ENCODE peak calls at places on chromosomes 3 and 15, in four cellular contexts. M is endothelial cell of umbilical vein, U is tibial nerve, N is neuronal stem cell. V is an unnamed sample.

GRCh38 chr3:110062711-110063110 is 725.4 kb upstream of the DPPA4 start:
- DNase-seq in M (no peak), U (no peak), N (no peak), V (no peak)

GRCh38 chr15:48472756-48473155 is 141.5 kb downstream of the DUT start:
- DNase-seq in M (peak; percentile 39), U (no peak), N (no peak), V (no peak)

GRCh38 chr3:16897254-16897926 is 12.6 kb downstream of the PLCL2 start:
- DNase-seq in M (no peak), U (no peak), N (no peak), V (no peak)

GRCh38 chr15:37678124-37678523 is 256.3 kb upstream of the TMCO5A start:
- DNase-seq in M (no peak), U (no peak), N (no peak), V (no peak)

GRCh38 chr3:159824341-159824740 is 164.3 kb upstream of the IL12A start:
- DNase-seq in M (peak; percentile 77), U (no peak), N (no peak), V (no peak)

GRCh38 chr3:126256256-126256655 is 75.9 kb upstream of the ALDH1L1 start:
- DNase-seq in M (no peak), U (no peak), N (no peak), V (no peak)

GRCh38 chr15:45831787-45832186 is 197.0 kb downstream of the SQOR start:
- DNase-seq in M (no peak), U (no peak), N (no peak), V (no peak)

GRCh38 chr3:188385295-188385694 is 231.3 kb downstream of the LPP start:
- DNase-seq in M (no peak), U (no peak), N (no peak), V (no peak)

GRCh38 chr3:189945935-189946709 is 174.6 kb downstream of the P3H2 start:
- DNase-seq in M (no peak), U (no peak), N (no peak), V (no peak)

GRCh38 chr3:111517801-111518200 is 24.2 kb upstream of the CD96 start:
- DNase-seq in M (no peak), U (no peak), N (no peak), V (no peak)

GRCh38 chr3:125418306-125418705 is 43.2 kb upstream of the ZNF148 start:
- DNase-seq in M (no peak), U (no peak), N (no peak), V (no peak)

GRCh38 chr15:64016257-64016656 is 30.0 kb downstream of the DAPK2 start:
- DNase-seq in M (no peak), U (no peak), N (no peak), V (no peak)
- H3K4me3 ChIP-seq in M (no peak overlapping the region), U (no peak overlapping the region), N (no peak overlapping the region), V (no peak overlapping the region)

GRCh38 chr3:72727207-72727606 is 121.0 kb downstream of the SHQ1 start:
- DNase-seq in M (peak; percentile 72), U (no peak), N (no peak), V (no peak)
- H3K27ac ChIP-seq in M (no peak overlapping the region), U (no peak overlapping the region), N (no peak overlapping the region), V (no peak overlapping the region)

GRCh38 chr3:184560992-184561328 is 625 bp upstream of the EPHB3 start:
- DNase-seq in M (no peak), U (no peak), N (no peak), V (no peak)
- H3K4me3 ChIP-seq in M (no peak overlapping the region), U (peak overlapping the region; percentile 67), N (peak overlapping the region; percentile 0), V (peak overlapping the region; percentile 57)

DNA sequence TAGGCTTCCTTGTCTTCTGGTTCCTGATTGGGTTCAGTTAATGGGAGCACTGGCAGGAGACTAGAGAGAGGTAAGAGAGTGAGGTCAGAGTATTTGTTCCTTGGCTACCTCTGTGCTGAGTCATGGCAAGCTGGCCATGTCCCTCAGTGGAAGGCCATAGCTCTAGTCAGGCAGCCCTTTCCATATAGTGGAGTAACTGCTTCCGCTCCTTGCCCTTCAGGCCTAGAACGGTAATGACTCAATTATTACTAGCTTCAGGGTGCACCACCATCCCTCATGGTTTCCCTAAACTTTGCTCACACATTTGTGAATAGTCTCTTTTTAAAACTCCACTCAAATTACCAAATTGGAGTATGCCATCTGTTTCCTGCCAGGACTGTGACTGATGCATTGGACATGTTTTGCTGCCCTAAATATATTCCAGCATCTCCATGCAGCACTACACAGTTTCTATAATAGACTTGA is 10.5 kb upstream of the ANO10 start:
- DNase-seq in M (peak; percentile 77), U (no peak), N (no peak), V (no peak)
- H3K27ac ChIP-seq in M (peak overlapping the region; percentile 69), U (no peak overlapping the region), N (no peak overlapping the region), V (no peak overlapping the region)

DNA sequence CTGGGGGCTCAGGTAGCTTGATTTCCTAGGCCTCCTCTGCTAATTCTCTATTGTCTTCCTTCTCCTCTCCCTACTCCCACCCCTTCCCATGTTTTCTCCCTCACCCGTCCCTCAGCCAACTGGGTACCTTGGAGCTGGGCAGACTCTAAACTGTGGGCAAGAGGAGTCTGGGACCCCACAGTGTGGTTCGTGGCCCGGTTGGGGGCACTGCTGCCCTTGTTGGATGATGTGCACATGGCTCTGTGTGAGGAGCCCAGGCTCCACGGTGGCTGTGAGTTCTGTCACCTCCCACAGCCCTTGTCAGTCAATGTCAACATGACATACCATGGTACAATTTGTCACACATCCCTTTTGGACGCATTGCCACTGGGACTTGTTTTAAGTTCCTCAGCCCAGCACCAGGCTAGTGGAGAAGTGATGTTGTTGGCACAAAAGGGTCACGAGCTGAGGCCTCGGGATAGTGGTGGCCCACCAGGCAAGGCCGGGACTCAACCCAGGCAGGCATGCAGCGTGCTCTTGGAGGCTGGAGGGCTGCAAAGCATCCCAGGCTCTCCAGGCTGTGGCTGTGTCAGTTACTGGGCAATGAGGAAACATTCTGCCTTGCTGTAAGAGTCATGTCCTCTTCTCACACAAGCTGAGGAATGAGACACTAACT is 142.3 kb downstream of the TLE3 start:
- DNase-seq in M (no peak), U (no peak), N (no peak), V (no peak)
- H3K4me3 ChIP-seq in M (no peak overlapping the region), U (no peak overlapping the region), N (no peak overlapping the region), V (no peak overlapping the region)

GRCh38 chr15:58441376-58442070 is 9.7 kb downstream of the LIPC start:
- DNase-seq in M (peak; percentile 50), U (no peak), N (no peak), V (no peak)
- H3K27ac ChIP-seq in M (peak overlapping the region; percentile 82), U (peak overlapping the region; percentile 74), N (no peak overlapping the region), V (no peak overlapping the region)

DNA sequence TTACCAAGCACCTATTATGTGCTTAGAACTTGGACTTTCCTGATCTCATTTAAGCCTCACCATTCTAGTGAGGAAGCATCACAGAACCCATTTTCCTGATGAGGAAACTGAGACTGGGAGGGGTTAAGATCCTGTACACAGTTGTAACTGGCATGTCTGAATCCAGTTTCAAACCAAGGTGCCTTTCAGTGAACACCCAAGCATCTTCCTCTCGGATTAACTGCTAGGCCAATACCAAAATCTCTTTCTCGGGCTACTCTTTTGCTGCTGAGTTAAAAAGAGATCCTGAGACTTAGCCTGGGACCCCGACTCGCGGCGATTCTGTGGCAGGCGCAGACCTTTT is 578 bp upstream of the CEMIP start:
- DNase-seq in M (peak; percentile 12), U (no peak), N (no peak), V (no peak)
- H3K4me3 ChIP-seq in M (no peak overlapping the region), U (peak overlapping the region; percentile 53), N (no peak overlapping the region), V (peak overlapping the region; percentile 78)

DNA sequence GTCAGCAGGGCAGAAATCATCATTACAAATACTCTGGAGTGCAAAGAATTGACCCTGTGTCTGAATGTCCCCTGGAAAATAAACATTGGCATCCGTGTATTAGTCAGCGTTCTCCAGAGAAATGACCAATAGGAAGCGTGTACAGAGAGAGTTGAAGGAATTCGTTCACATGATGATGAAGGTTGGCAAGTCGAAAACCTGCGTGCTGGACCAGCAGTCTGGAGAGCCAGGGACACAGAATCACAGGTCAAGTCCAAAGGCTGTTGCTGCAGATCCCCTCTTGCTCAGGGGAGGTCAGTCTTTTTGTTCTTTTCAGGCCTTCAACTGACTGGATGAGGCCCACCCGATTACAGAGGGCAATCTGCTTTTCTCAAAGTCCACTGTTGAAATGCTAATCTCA is 16.6 kb downstream of the GP9 start:
- DNase-seq in M (peak; percentile 79), U (no peak), N (no peak), V (no peak)
- H3K27ac ChIP-seq in M (no peak overlapping the region), U (no peak overlapping the region), N (peak overlapping the region; percentile 17), V (no peak overlapping the region)

GRCh38 chr15:90178468-90179435 is 22.4 kb upstream of the SEMA4B start:
- DNase-seq in M (no peak), U (no peak), N (no peak), V (no peak)

GRCh38 chr15:90181781-90182180 is 19.3 kb upstream of the SEMA4B start:
- DNase-seq in M (no peak), U (no peak), N (no peak), V (no peak)

GRCh38 chr15:90174140-90174891 is 26.8 kb upstream of the SEMA4B start:
- DNase-seq in M (peak; percentile 43), U (peak; percentile 86), N (no peak), V (peak; percentile 91)

GRCh38 chr15:90173372-90173771 is 27.8 kb upstream of the SEMA4B start:
- DNase-seq in M (no peak), U (no peak), N (no peak), V (no peak)

GRCh38 chr15:90177012-90177411 is 24.1 kb upstream of the SEMA4B start:
- DNase-seq in M (no peak), U (no peak), N (no peak), V (no peak)
- H3K4me3 ChIP-seq in M (no peak overlapping the region), U (no peak overlapping the region), N (no peak overlapping the region), V (no peak overlapping the region)